ENCODE peak calls at places on chromosomes 6 and 20, in seven cellular contexts. One of them, this sample, is unnamed.

GRCh38 chr20:61115627-61116026 is 136.4 kb upstream of the CDH4 start:
- DNase-seq in uterus: no peak
- DNase-seq in activated CD4-positive, alpha-beta T cell treated with anti-CD3 and anti-CD28 coated beads for 24 hours: no peak
- DNase-seq in stimulated activated CD8-positive, alpha-beta memory T cell treated with anti-CD3 and anti-CD28 coated beads, Interleukin-7, amount 100 ng/mL, for 24 hours: no peak
- DNase-seq in adrenal gland: no peak
- DNase-seq in hepatocyte: no peak
- DNase-seq in amniotic epithelial cell: no peak
- DNase-seq in this sample: no peak

GRCh38 chr6:18265099-18265372 is 706 bp upstream of the DEK start:
- DNase-seq in uterus: no peak
- DNase-seq in activated CD4-positive, alpha-beta T cell treated with anti-CD3 and anti-CD28 coated beads for 24 hours: no peak
- DNase-seq in stimulated activated CD8-positive, alpha-beta memory T cell treated with anti-CD3 and anti-CD28 coated beads, Interleukin-7, amount 100 ng/mL, for 24 hours: no peak
- DNase-seq in adrenal gland: no peak
- DNase-seq in hepatocyte: no peak
- DNase-seq in amniotic epithelial cell: no peak
- DNase-seq in this sample: no peak

GRCh38 chr6:157982580-157983438 is 1.1 kb downstream of the SYNJ2 start:
- DNase-seq in uterus: peak; percentile 64
- DNase-seq in activated CD4-positive, alpha-beta T cell treated with anti-CD3 and anti-CD28 coated beads for 24 hours: no peak
- DNase-seq in stimulated activated CD8-positive, alpha-beta memory T cell treated with anti-CD3 and anti-CD28 coated beads, Interleukin-7, amount 100 ng/mL, for 24 hours: no peak
- DNase-seq in adrenal gland: no peak
- DNase-seq in hepatocyte: no peak
- DNase-seq in amniotic epithelial cell: peak; percentile 48
- DNase-seq in this sample: no peak

GRCh38 chr6:48979085-48979484 is 484.0 kb downstream of the MMUT start:
- DNase-seq in uterus: no peak
- DNase-seq in activated CD4-positive, alpha-beta T cell treated with anti-CD3 and anti-CD28 coated beads for 24 hours: no peak
- DNase-seq in stimulated activated CD8-positive, alpha-beta memory T cell treated with anti-CD3 and anti-CD28 coated beads, Interleukin-7, amount 100 ng/mL, for 24 hours: no peak
- DNase-seq in adrenal gland: no peak
- DNase-seq in hepatocyte: no peak
- DNase-seq in amniotic epithelial cell: no peak
- DNase-seq in this sample: no peak

GRCh38 chr6:65709099-65709830 is 2.2 kb upstream of the EYS start:
- DNase-seq in uterus: no peak
- DNase-seq in activated CD4-positive, alpha-beta T cell treated with anti-CD3 and anti-CD28 coated beads for 24 hours: no peak
- DNase-seq in stimulated activated CD8-positive, alpha-beta memory T cell treated with anti-CD3 and anti-CD28 coated beads, Interleukin-7, amount 100 ng/mL, for 24 hours: no peak
- DNase-seq in adrenal gland: no peak
- DNase-seq in hepatocyte: no peak
- DNase-seq in amniotic epithelial cell: no peak
- DNase-seq in this sample: no peak

GRCh38 chr6:55040102-55040848 is 134.0 kb upstream of the HCRTR2 start:
- DNase-seq in uterus: no peak
- DNase-seq in activated CD4-positive, alpha-beta T cell treated with anti-CD3 and anti-CD28 coated beads for 24 hours: no peak
- DNase-seq in stimulated activated CD8-positive, alpha-beta memory T cell treated with anti-CD3 and anti-CD28 coated beads, Interleukin-7, amount 100 ng/mL, for 24 hours: no peak
- DNase-seq in adrenal gland: no peak
- DNase-seq in hepatocyte: no peak
- DNase-seq in amniotic epithelial cell: peak; percentile 93
- DNase-seq in this sample: no peak

GRCh38 chr6:111844921-111845320 is 28.3 kb downstream of the FYN start:
- DNase-seq in uterus: no peak
- DNase-seq in activated CD4-positive, alpha-beta T cell treated with anti-CD3 and anti-CD28 coated beads for 24 hours: no peak
- DNase-seq in stimulated activated CD8-positive, alpha-beta memory T cell treated with anti-CD3 and anti-CD28 coated beads, Interleukin-7, amount 100 ng/mL, for 24 hours: no peak
- DNase-seq in adrenal gland: no peak
- DNase-seq in hepatocyte: no peak
- DNase-seq in amniotic epithelial cell: no peak
- DNase-seq in this sample: no peak

GRCh38 chr20:47348539-47349142 is 7.9 kb downstream of the ZMYND8 start:
- DNase-seq in uterus: no peak
- DNase-seq in activated CD4-positive, alpha-beta T cell treated with anti-CD3 and anti-CD28 coated beads for 24 hours: no peak
- DNase-seq in stimulated activated CD8-positive, alpha-beta memory T cell treated with anti-CD3 and anti-CD28 coated beads, Interleukin-7, amount 100 ng/mL, for 24 hours: no peak
- DNase-seq in adrenal gland: no peak
- DNase-seq in hepatocyte: no peak
- DNase-seq in amniotic epithelial cell: peak; percentile 31
- DNase-seq in this sample: no peak

GRCh38 chr20:1870792-1871550 is 24.2 kb upstream of the SIRPA start:
- DNase-seq in uterus: no peak
- DNase-seq in activated CD4-positive, alpha-beta T cell treated with anti-CD3 and anti-CD28 coated beads for 24 hours: no peak
- DNase-seq in stimulated activated CD8-positive, alpha-beta memory T cell treated with anti-CD3 and anti-CD28 coated beads, Interleukin-7, amount 100 ng/mL, for 24 hours: no peak
- DNase-seq in adrenal gland: no peak
- DNase-seq in hepatocyte: peak; percentile 64
- DNase-seq in amniotic epithelial cell: no peak
- DNase-seq in this sample: no peak

GRCh38 chr6:154969796-154970195 is 25.3 kb upstream of the TIAM2 start:
- DNase-seq in uterus: no peak
- DNase-seq in activated CD4-positive, alpha-beta T cell treated with anti-CD3 and anti-CD28 coated beads for 24 hours: no peak
- DNase-seq in stimulated activated CD8-positive, alpha-beta memory T cell treated with anti-CD3 and anti-CD28 coated beads, Interleukin-7, amount 100 ng/mL, for 24 hours: no peak
- DNase-seq in adrenal gland: no peak
- DNase-seq in hepatocyte: no peak
- DNase-seq in amniotic epithelial cell: peak; percentile 66
- DNase-seq in this sample: no peak

GRCh38 chr20:15742627-15743026 is 830.6 kb downstream of the KIF16B start:
- DNase-seq in uterus: no peak
- DNase-seq in activated CD4-positive, alpha-beta T cell treated with anti-CD3 and anti-CD28 coated beads for 24 hours: no peak
- DNase-seq in stimulated activated CD8-positive, alpha-beta memory T cell treated with anti-CD3 and anti-CD28 coated beads, Interleukin-7, amount 100 ng/mL, for 24 hours: no peak
- DNase-seq in adrenal gland: no peak
- DNase-seq in hepatocyte: no peak
- DNase-seq in amniotic epithelial cell: no peak
- DNase-seq in this sample: no peak

GRCh38 chr6:6583836-6584235 is 4.7 kb upstream of the LY86 start:
- DNase-seq in uterus: no peak
- DNase-seq in activated CD4-positive, alpha-beta T cell treated with anti-CD3 and anti-CD28 coated beads for 24 hours: no peak
- DNase-seq in stimulated activated CD8-positive, alpha-beta memory T cell treated with anti-CD3 and anti-CD28 coated beads, Interleukin-7, amount 100 ng/mL, for 24 hours: no peak
- DNase-seq in adrenal gland: no peak
- DNase-seq in hepatocyte: no peak
- DNase-seq in amniotic epithelial cell: no peak
- DNase-seq in this sample: no peak

GRCh38 chr6:123635567-123635966 is 1.2 kb downstream of the TRDN start:
- DNase-seq in uterus: no peak
- DNase-seq in activated CD4-positive, alpha-beta T cell treated with anti-CD3 and anti-CD28 coated beads for 24 hours: no peak
- DNase-seq in stimulated activated CD8-positive, alpha-beta memory T cell treated with anti-CD3 and anti-CD28 coated beads, Interleukin-7, amount 100 ng/mL, for 24 hours: no peak
- DNase-seq in adrenal gland: no peak
- DNase-seq in hepatocyte: no peak
- DNase-seq in amniotic epithelial cell: no peak
- DNase-seq in this sample: no peak

GRCh38 chr6:107217248-107217647 is 101.9 kb upstream of the BEND3 start:
- DNase-seq in uterus: no peak
- DNase-seq in activated CD4-positive, alpha-beta T cell treated with anti-CD3 and anti-CD28 coated beads for 24 hours: no peak
- DNase-seq in stimulated activated CD8-positive, alpha-beta memory T cell treated with anti-CD3 and anti-CD28 coated beads, Interleukin-7, amount 100 ng/mL, for 24 hours: no peak
- DNase-seq in adrenal gland: no peak
- DNase-seq in hepatocyte: no peak
- DNase-seq in amniotic epithelial cell: no peak
- DNase-seq in this sample: no peak

GRCh38 chr20:10779911-10780310 is 106.1 kb upstream of the JAG1 start:
- DNase-seq in uterus: no peak
- DNase-seq in activated CD4-positive, alpha-beta T cell treated with anti-CD3 and anti-CD28 coated beads for 24 hours: no peak
- DNase-seq in stimulated activated CD8-positive, alpha-beta memory T cell treated with anti-CD3 and anti-CD28 coated beads, Interleukin-7, amount 100 ng/mL, for 24 hours: no peak
- DNase-seq in adrenal gland: no peak
- DNase-seq in hepatocyte: no peak
- DNase-seq in amniotic epithelial cell: no peak
- DNase-seq in this sample: no peak

GRCh38 chr20:43662943-43663655 is 3.8 kb upstream of the MYBL2 start:
- DNase-seq in uterus: no peak
- DNase-seq in activated CD4-positive, alpha-beta T cell treated with anti-CD3 and anti-CD28 coated beads for 24 hours: no peak
- DNase-seq in stimulated activated CD8-positive, alpha-beta memory T cell treated with anti-CD3 and anti-CD28 coated beads, Interleukin-7, amount 100 ng/mL, for 24 hours: no peak
- DNase-seq in adrenal gland: no peak
- DNase-seq in hepatocyte: peak; percentile 58
- DNase-seq in amniotic epithelial cell: no peak
- DNase-seq in this sample: no peak

GRCh38 chr6:136831873-136832562 is 9.6 kb downstream of the PEX7 start:
- DNase-seq in uterus: no peak
- DNase-seq in activated CD4-positive, alpha-beta T cell treated with anti-CD3 and anti-CD28 coated beads for 24 hours: no peak
- DNase-seq in stimulated activated CD8-positive, alpha-beta memory T cell treated with anti-CD3 and anti-CD28 coated beads, Interleukin-7, amount 100 ng/mL, for 24 hours: no peak
- DNase-seq in adrenal gland: no peak
- DNase-seq in hepatocyte: no peak
- DNase-seq in amniotic epithelial cell: no peak
- DNase-seq in this sample: no peak

GRCh38 chr6:37011656-37012378 is 6.4 kb downstream of the FGD2 start:
- DNase-seq in uterus: no peak
- DNase-seq in activated CD4-positive, alpha-beta T cell treated with anti-CD3 and anti-CD28 coated beads for 24 hours: no peak
- DNase-seq in stimulated activated CD8-positive, alpha-beta memory T cell treated with anti-CD3 and anti-CD28 coated beads, Interleukin-7, amount 100 ng/mL, for 24 hours: no peak
- DNase-seq in adrenal gland: peak; percentile 73
- DNase-seq in hepatocyte: no peak
- DNase-seq in amniotic epithelial cell: peak; percentile 81
- DNase-seq in this sample: no peak

GRCh38 chr6:16739329-16739801 is 21.9 kb downstream of the ATXN1 start:
- DNase-seq in uterus: no peak
- DNase-seq in activated CD4-positive, alpha-beta T cell treated with anti-CD3 and anti-CD28 coated beads for 24 hours: no peak
- DNase-seq in stimulated activated CD8-positive, alpha-beta memory T cell treated with anti-CD3 and anti-CD28 coated beads, Interleukin-7, amount 100 ng/mL, for 24 hours: no peak
- DNase-seq in adrenal gland: no peak
- DNase-seq in hepatocyte: no peak
- DNase-seq in amniotic epithelial cell: peak; percentile 77
- DNase-seq in this sample: no peak

GRCh38 chr6:106600329-106600728 is 29.0 kb downstream of the RTN4IP1 start:
- DNase-seq in uterus: no peak
- DNase-seq in activated CD4-positive, alpha-beta T cell treated with anti-CD3 and anti-CD28 coated beads for 24 hours: no peak
- DNase-seq in stimulated activated CD8-positive, alpha-beta memory T cell treated with anti-CD3 and anti-CD28 coated beads, Interleukin-7, amount 100 ng/mL, for 24 hours: no peak
- DNase-seq in adrenal gland: no peak
- DNase-seq in hepatocyte: no peak
- DNase-seq in amniotic epithelial cell: peak; percentile 37
- DNase-seq in this sample: no peak

GRCh38 chr20:36720510-36720909 is 25.4 kb downstream of the NDRG3 start:
- DNase-seq in uterus: no peak
- DNase-seq in activated CD4-positive, alpha-beta T cell treated with anti-CD3 and anti-CD28 coated beads for 24 hours: no peak
- DNase-seq in stimulated activated CD8-positive, alpha-beta memory T cell treated with anti-CD3 and anti-CD28 coated beads, Interleukin-7, amount 100 ng/mL, for 24 hours: no peak
- DNase-seq in adrenal gland: no peak
- DNase-seq in hepatocyte: no peak
- DNase-seq in amniotic epithelial cell: no peak
- DNase-seq in this sample: no peak

GRCh38 chr20:60087563-60088105 is 129.4 kb downstream of the CDH26 start:
- DNase-seq in uterus: no peak
- DNase-seq in activated CD4-positive, alpha-beta T cell treated with anti-CD3 and anti-CD28 coated beads for 24 hours: no peak
- DNase-seq in stimulated activated CD8-positive, alpha-beta memory T cell treated with anti-CD3 and anti-CD28 coated beads, Interleukin-7, amount 100 ng/mL, for 24 hours: no peak
- DNase-seq in adrenal gland: no peak
- DNase-seq in hepatocyte: no peak
- DNase-seq in amniotic epithelial cell: peak; percentile 6
- DNase-seq in this sample: no peak

This sample was measured in GM18507.